ENCODE peak calls at places on chromosomes 1 and 21, in six cellular contexts. V is colonic mucosa, S is AG04450, Q is breast epithelium, E is aorta, B is body of pancreas. A is an unnamed sample.

GRCh38 chr1:23394176-23394575 is 24.5 kb upstream of the ZNF436 start:
- DNase-seq in V (no peak), S (no peak), Q (no peak), E (no peak), B (no peak), A (no peak)

GRCh38 chr1:152110365-152110859 is 4.8 kb downstream of the TCHH start:
- DNase-seq in V (peak), S (no peak), Q (no peak), E (peak), B (peak), A (peak)

GRCh38 chr21:31162827-31163226 is 124.6 kb upstream of the KRTAP19-8 start:
- DNase-seq in V (no peak), S (no peak), Q (no peak), E (no peak), B (no peak), A (no peak)

GRCh38 chr1:102724741-102725140 is 383.6 kb downstream of the COL11A1 start:
- DNase-seq in V (no peak), S (no peak), Q (no peak), E (no peak), B (no peak), A (no peak)

GRCh38 chr21:45306832-45307571 is 19.3 kb upstream of the POFUT2 start:
- DNase-seq in V (peak), S (peak), Q (peak), E (peak), B (peak), A (peak)

GRCh38 chr1:29431138-29431537 is 194.8 kb downstream of the PTPRU start:
- DNase-seq in V (no peak), S (no peak), Q (no peak), E (no peak), B (no peak), A (no peak)

GRCh38 chr1:154607084-154607747 is 770 bp downstream of the ADAR start:
- DNase-seq in V (peak), S (no peak), Q (no peak), E (no peak), B (peak), A (peak)

GRCh38 chr1:228323401-228323800 is 83.2 kb downstream of the TRIM11 start:
- DNase-seq in V (no peak), S (no peak), Q (no peak), E (peak), B (no peak), A (no peak)

GRCh38 chr21:39885119-39885848 is 18.0 kb downstream of the PCP4 start:
- DNase-seq in V (no peak), S (no peak), Q (no peak), E (peak), B (peak), A (peak)

GRCh38 chr1:162056043-162056442 is 13.4 kb upstream of the NOS1AP start:
- DNase-seq in V (peak), S (peak), Q (peak), E (peak), B (peak), A (peak)

GRCh38 chr21:17869115-17869514 is 50.0 kb upstream of the C21orf91 start:
- DNase-seq in V (no peak), S (no peak), Q (no peak), E (no peak), B (no peak), A (no peak)

GRCh38 chr1:28112388-28113311 is 24.2 kb upstream of the EYA3 start:
- DNase-seq in V (peak), S (no peak), Q (no peak), E (peak), B (peak), A (peak)

GRCh38 chr1:31644560-31645273 is at the start of gene PEF1:
- DNase-seq in V (peak), S (peak), Q (peak), E (peak), B (peak), A (peak)

GRCh38 chr1:119718969-119719368 is 7.2 kb downstream of the PHGDH start:
- DNase-seq in V (no peak), S (no peak), Q (no peak), E (no peak), B (peak), A (no peak)

GRCh38 chr1:164017239-164017638 is 541.7 kb upstream of the PBX1 start:
- DNase-seq in V (no peak), S (no peak), Q (no peak), E (no peak), B (no peak), A (no peak)
- H3K27ac ChIP-seq in V (no peak), S (no peak), Q (no peak), E (no peak), B (no peak), A (no peak)

GRCh38 chr1:45621895-45622266 is 2.0 kb downstream of the CCDC17 start:
- DNase-seq in V (no peak), S (no peak), Q (no peak), E (no peak), B (no peak), A (no peak)

GRCh38 chr1:45622267-45622890 is 1.5 kb downstream of the CCDC17 start:
- DNase-seq in V (no peak), S (no peak), Q (no peak), E (no peak), B (no peak), A (no peak)

GRCh38 chr1:45620588-45621500 is 3.0 kb downstream of the CCDC17 start:
- DNase-seq in V (no peak), S (no peak), Q (no peak), E (no peak), B (no peak), A (no peak)

GRCh38 chr1:45622891-45623394 is 911 bp downstream of the CCDC17 start:
- DNase-seq in V (no peak), S (no peak), Q (no peak), E (peak), B (no peak), A (no peak)

GRCh38 chr1:45621501-45621836 is 2.4 kb downstream of the CCDC17 start:
- DNase-seq in V (no peak), S (no peak), Q (no peak), E (peak), B (no peak), A (no peak)
- H3K27ac ChIP-seq in V (no peak), S (peak), Q (peak), E (no peak), B (no peak), A (no peak)

DNA sequence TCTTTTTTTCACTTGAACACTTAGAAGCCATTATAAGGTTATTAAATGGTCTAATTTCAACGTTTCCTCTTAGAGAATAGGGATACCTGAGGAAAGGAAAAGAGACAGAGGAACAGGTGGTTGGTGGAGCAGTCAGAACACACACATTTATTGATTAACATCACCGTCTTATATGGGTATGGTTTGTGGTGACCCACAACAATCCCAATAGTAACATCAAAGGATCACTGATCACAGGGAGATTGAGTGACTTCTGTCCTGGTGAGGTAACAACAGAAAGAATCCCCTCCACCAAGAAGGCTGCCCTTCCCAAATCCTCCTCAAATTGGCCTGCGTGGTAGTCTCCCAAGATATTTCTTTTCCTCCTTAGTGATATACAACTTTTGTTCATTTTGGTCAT is 474.0 kb downstream of the PLPP3 start:
- DNase-seq in V (no peak), S (no peak), Q (no peak), E (no peak), B (no peak), A (no peak)
- H3K27ac ChIP-seq in V (no peak), S (no peak), Q (no peak), E (no peak), B (no peak), A (no peak)

DNA sequence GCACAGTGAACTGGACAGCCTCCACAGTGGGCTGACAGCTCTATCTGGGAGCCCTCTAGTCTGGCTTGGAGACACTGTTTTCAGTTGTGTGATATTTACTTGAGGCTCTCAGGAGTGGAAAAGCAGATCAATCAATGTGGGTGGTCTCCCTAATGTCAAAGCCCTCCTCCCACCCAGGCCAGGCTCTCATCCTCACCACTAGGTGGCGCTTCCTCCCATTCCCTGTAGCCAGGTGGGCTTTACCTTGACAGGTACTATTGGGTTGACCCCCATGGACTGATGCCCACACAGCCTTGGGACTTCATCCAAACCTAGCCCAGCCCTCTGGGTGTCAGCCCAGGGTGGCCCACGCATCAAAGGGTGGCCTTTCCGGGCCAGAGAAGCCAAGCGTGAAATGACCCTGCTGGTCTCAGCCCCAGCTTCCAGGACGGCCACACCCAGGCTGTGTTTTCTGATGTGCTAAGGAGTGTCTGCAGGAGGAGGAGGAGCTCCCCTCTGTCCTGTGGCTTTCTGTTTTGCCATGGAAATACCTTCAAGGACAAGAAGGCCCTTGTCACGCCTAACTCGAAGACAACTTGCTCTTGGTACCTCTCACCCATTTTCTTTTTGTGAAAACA is 54.0 kb downstream of the CLIC6 start:
- DNase-seq in V (peak), S (no peak), Q (no peak), E (no peak), B (no peak), A (peak)
- H3K27ac ChIP-seq in V (no peak), S (no peak), Q (no peak), E (no peak), B (no peak), A (no peak)

A was measured in testis.